ENCODE peak calls at places on chromosomes 1 and 21, in five cellular contexts. One of them, this sample, is unnamed.
A peak's percentile ranks its signal among the peaks of the same experiment; 100 is the strongest.

GRCh38 chr1:93349231-93350135 is 3.8 kb downstream of the DR1 start:
- DNase-seq in colonic mucosa: no peak
- DNase-seq in dorsolateral prefrontal cortex: no peak
- DNase-seq in fibroblast of the aortic adventitia: peak; percentile 40
- DNase-seq in keratinocyte: no peak
- DNase-seq in this sample: peak; percentile 57

GRCh38 chr1:173669491-173669941 is at the start of gene ANKRD45:
- DNase-seq in fibroblast of the aortic adventitia: peak; percentile 22
- DNase-seq in keratinocyte: no peak
- DNase-seq in colonic mucosa: no peak
- DNase-seq in dorsolateral prefrontal cortex: peak; percentile 28
- DNase-seq in this sample: peak; percentile 31

GRCh38 chr1:201537966-201538617 is 835 bp upstream of the NAV1 start:
- DNase-seq in colonic mucosa: no peak
- DNase-seq in dorsolateral prefrontal cortex: no peak
- DNase-seq in keratinocyte: no peak
- DNase-seq in fibroblast of the aortic adventitia: peak; percentile 45
- DNase-seq in this sample: peak; percentile 57

GRCh38 chr1:10608690-10609089 is 133.9 kb downstream of the PEX14 start:
- DNase-seq in fibroblast of the aortic adventitia: no peak
- DNase-seq in colonic mucosa: no peak
- DNase-seq in dorsolateral prefrontal cortex: no peak
- DNase-seq in keratinocyte: no peak
- DNase-seq in this sample: no peak

GRCh38 chr1:88646852-88647645 is 37.0 kb upstream of the PKN2 start:
- DNase-seq in keratinocyte: peak; percentile 35
- DNase-seq in dorsolateral prefrontal cortex: no peak
- DNase-seq in colonic mucosa: no peak
- DNase-seq in fibroblast of the aortic adventitia: no peak
- DNase-seq in this sample: peak; percentile 39

GRCh38 chr1:33030575-33030974 is 6.1 kb downstream of the AK2 start:
- DNase-seq in colonic mucosa: no peak
- DNase-seq in dorsolateral prefrontal cortex: no peak
- DNase-seq in fibroblast of the aortic adventitia: peak; percentile 66
- DNase-seq in keratinocyte: no peak
- DNase-seq in this sample: peak; percentile 68

GRCh38 chr21:17660449-17660848 is 47.7 kb upstream of the BTG3 start:
- DNase-seq in dorsolateral prefrontal cortex: no peak
- DNase-seq in keratinocyte: no peak
- DNase-seq in colonic mucosa: no peak
- DNase-seq in fibroblast of the aortic adventitia: peak; percentile 17
- DNase-seq in this sample: no peak

GRCh38 chr1:198291924-198292323 is 135.1 kb downstream of the NEK7 start:
- DNase-seq in colonic mucosa: no peak
- DNase-seq in keratinocyte: no peak
- DNase-seq in dorsolateral prefrontal cortex: no peak
- DNase-seq in fibroblast of the aortic adventitia: no peak
- DNase-seq in this sample: no peak

DNA sequence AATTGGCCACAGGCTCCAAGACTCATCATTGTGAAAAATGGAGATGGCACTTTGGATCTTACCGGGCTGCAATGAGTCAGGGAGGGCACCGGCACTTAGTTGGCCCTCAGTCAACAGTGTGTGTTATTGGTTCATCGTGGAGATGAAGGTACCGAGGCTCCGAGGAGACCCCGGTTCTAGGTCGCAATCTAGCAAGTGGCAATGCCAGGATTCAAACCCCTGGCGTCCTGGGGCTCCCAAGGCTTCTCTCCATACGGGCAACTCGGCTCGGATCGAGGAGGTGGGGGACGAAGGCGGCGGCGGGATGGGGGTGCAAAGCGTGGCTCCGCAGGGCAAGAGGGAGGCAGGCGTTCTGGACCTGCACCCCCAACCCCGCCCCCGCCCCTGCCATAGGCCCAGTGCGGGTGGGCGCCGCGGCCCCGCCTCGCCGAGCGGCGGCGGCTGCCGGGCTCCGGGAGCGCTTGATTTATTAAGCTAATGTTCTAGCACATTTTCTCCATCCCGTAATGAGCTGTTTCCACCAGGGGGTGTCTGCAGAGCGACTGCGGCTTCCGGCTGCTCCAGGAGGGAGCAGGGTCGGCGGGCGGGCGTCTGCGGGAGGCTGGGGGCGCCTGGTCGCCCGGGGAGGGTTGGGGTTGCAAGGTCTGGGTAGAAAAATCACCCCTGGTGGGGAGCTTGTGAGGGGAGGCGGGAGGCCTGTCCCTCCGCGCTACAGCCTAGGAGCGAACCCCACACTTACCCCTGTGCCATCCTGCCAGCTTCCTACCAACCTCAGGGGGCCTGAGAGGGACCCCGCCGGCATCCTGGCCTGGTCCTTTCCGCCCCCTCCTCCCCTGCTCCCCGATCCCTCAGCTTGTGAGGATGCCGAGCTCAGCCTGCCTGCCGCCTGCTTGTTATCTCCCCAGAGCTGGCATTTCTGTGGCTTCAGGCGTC is 48.7 kb upstream of the ACOT11 start:
- DNase-seq in keratinocyte: no peak
- DNase-seq in dorsolateral prefrontal cortex: no peak
- DNase-seq in fibroblast of the aortic adventitia: peak; percentile 34
- DNase-seq in colonic mucosa: no peak
- DNase-seq in this sample: peak; percentile 19
- TF ChIP-seq CTCF in keratinocyte: peak; percentile 45
- TF ChIP-seq CTCF in dorsolateral prefrontal cortex: peak; percentile 35
- TF ChIP-seq CTCF in fibroblast of the aortic adventitia: peak; percentile 54
- TF ChIP-seq CTCF in colonic mucosa: peak; percentile 30
- TF ChIP-seq CTCF in this sample: peak; percentile 20

DNA sequence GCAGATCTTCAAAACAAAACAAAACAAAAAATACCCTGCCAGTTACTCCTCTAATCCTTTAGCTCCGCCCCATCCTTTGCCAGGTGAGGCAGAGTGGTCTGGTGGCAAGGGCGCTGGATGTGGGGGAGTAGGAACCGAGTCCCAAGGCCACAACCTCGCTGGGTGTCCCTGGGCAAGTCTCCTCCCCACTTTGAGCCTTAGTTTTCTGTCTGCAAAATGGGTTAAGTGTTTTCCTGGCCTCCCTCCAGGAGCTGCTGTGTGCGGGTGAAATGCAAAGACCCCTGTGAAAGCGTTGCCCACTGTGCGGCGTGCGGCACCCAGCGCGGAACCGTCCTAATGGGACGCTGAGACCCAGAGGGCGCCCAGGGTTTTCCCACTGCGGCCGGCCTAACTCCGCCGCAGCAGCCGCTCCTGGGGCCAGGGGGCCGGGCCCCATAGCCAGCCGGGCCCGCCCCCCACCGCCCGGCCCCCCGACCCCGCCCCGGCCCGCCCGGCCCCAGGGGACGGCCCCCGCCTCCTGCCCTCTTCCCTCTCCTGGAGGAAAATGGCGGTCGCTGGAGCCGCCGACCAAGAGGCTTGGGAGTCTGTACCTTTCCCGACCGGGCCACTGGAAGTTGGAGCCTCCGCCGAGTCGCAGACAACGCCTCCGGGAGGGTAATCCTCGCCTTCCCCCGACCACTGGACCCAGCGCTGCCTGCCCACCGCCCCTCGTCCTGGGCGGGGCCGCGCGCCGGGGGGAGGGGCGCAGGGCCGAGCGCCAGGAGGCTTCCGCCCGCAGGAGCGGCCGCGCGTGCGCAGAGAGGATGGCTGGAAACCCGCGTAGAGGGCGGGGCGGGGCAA is at the start of the genes ERMAP and SVBP:
- DNase-seq in fibroblast of the aortic adventitia: peak; percentile 82
- DNase-seq in keratinocyte: peak; percentile 36
- DNase-seq in dorsolateral prefrontal cortex: peak; percentile 89
- DNase-seq in colonic mucosa: peak; percentile 95
- DNase-seq in this sample: peak; percentile 73
- TF ChIP-seq CTCF in fibroblast of the aortic adventitia: no peak
- TF ChIP-seq CTCF in keratinocyte: no peak
- TF ChIP-seq CTCF in dorsolateral prefrontal cortex: peak; percentile 52
- TF ChIP-seq CTCF in colonic mucosa: no peak
- TF ChIP-seq CTCF in this sample: no peak

GRCh38 chr1:41529621-41530395 is 45.3 kb upstream of the EDN2 start:
- DNase-seq in keratinocyte: no peak
- DNase-seq in colonic mucosa: no peak
- DNase-seq in dorsolateral prefrontal cortex: no peak
- DNase-seq in fibroblast of the aortic adventitia: no peak
- DNase-seq in this sample: no peak
- TF ChIP-seq CTCF in keratinocyte: no peak
- TF ChIP-seq CTCF in colonic mucosa: no peak
- TF ChIP-seq CTCF in dorsolateral prefrontal cortex: no peak
- TF ChIP-seq CTCF in fibroblast of the aortic adventitia: no peak
- TF ChIP-seq CTCF in this sample: no peak

GRCh38 chr1:151012684-151013471 is 4.6 kb downstream of the PRUNE1 start:
- DNase-seq in keratinocyte: no peak
- DNase-seq in fibroblast of the aortic adventitia: no peak
- DNase-seq in dorsolateral prefrontal cortex: no peak
- DNase-seq in colonic mucosa: peak; percentile 72
- DNase-seq in this sample: peak; percentile 30

GRCh38 chr1:151010346-151010726 is 2.1 kb downstream of the PRUNE1 start:
- DNase-seq in keratinocyte: no peak
- DNase-seq in colonic mucosa: no peak
- DNase-seq in dorsolateral prefrontal cortex: no peak
- DNase-seq in fibroblast of the aortic adventitia: no peak
- DNase-seq in this sample: no peak

GRCh38 chr1:151009674-151010345 is 1.6 kb downstream of the PRUNE1 start:
- DNase-seq in dorsolateral prefrontal cortex: no peak
- DNase-seq in keratinocyte: no peak
- DNase-seq in fibroblast of the aortic adventitia: no peak
- DNase-seq in colonic mucosa: no peak
- DNase-seq in this sample: no peak

GRCh38 chr1:151011154-151011850 is 3.1 kb downstream of the PRUNE1 start:
- DNase-seq in colonic mucosa: no peak
- DNase-seq in dorsolateral prefrontal cortex: no peak
- DNase-seq in fibroblast of the aortic adventitia: peak; percentile 11
- DNase-seq in keratinocyte: no peak
- DNase-seq in this sample: peak; percentile 19

GRCh38 chr1:151013518-151013917 is 5.3 kb downstream of the PRUNE1 start:
- DNase-seq in fibroblast of the aortic adventitia: peak; percentile 87
- DNase-seq in keratinocyte: no peak
- DNase-seq in colonic mucosa: peak; percentile 41
- DNase-seq in dorsolateral prefrontal cortex: no peak
- DNase-seq in this sample: no peak
- TF ChIP-seq CTCF in fibroblast of the aortic adventitia: peak; percentile 41
- TF ChIP-seq CTCF in keratinocyte: no peak
- TF ChIP-seq CTCF in colonic mucosa: no peak
- TF ChIP-seq CTCF in dorsolateral prefrontal cortex: no peak
- TF ChIP-seq CTCF in this sample: no peak

GRCh38 chr1:153404768-153405167 is 11.6 kb upstream of the S100A7A start:
- DNase-seq in fibroblast of the aortic adventitia: no peak
- DNase-seq in keratinocyte: no peak
- DNase-seq in colonic mucosa: peak; percentile 61
- DNase-seq in dorsolateral prefrontal cortex: no peak
- DNase-seq in this sample: peak; percentile 9
- TF ChIP-seq CTCF in fibroblast of the aortic adventitia: peak; percentile 27
- TF ChIP-seq CTCF in keratinocyte: peak; percentile 80
- TF ChIP-seq CTCF in colonic mucosa: peak; percentile 37
- TF ChIP-seq CTCF in dorsolateral prefrontal cortex: peak; percentile 52
- TF ChIP-seq CTCF in this sample: peak; percentile 44

GRCh38 chr1:95263400-95263799 is 29.4 kb downstream of the RWDD3 start:
- DNase-seq in dorsolateral prefrontal cortex: no peak
- DNase-seq in colonic mucosa: no peak
- DNase-seq in fibroblast of the aortic adventitia: peak; percentile 22
- DNase-seq in keratinocyte: no peak
- DNase-seq in this sample: no peak
- TF ChIP-seq CTCF in dorsolateral prefrontal cortex: no peak
- TF ChIP-seq CTCF in colonic mucosa: no peak
- TF ChIP-seq CTCF in fibroblast of the aortic adventitia: no peak
- TF ChIP-seq CTCF in keratinocyte: no peak
- TF ChIP-seq CTCF in this sample: no peak

DNA sequence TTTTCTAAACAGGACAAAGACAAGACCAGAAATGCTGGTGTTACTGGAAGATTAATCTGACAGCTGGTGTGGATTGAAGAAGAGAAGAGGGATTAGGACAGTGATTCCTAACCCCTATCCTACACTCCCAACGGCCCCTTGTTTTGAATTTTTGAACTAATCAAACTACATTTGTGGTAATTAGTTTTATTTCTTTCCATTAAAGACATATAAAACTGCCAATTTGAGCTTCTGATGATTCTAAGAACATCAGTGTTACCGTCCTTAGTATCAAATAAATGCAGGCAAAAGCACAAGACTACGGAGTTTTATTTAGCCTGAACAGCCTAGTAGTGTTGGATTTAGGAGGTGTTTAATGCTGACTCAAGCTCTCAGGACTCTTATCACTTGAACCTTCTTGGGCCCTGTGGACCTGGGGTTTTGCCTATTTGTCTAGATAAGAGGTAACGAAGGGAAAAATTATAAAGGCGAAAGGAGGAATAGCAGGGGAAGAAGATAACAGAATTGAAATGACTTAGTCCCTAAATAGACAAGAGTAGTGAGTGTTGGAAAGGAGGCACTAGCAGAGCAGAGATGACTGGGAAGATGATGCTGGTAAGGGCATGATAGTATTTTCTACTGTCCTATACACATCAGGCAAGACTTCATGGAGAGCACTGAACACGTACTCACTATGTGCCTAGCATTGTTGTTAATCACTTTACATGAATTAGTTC is 2.0 kb downstream of the NPL start:
- DNase-seq in dorsolateral prefrontal cortex: no peak
- DNase-seq in fibroblast of the aortic adventitia: no peak
- DNase-seq in colonic mucosa: no peak
- DNase-seq in keratinocyte: no peak
- DNase-seq in this sample: no peak
- TF ChIP-seq CTCF in dorsolateral prefrontal cortex: no peak
- TF ChIP-seq CTCF in fibroblast of the aortic adventitia: no peak
- TF ChIP-seq CTCF in colonic mucosa: no peak
- TF ChIP-seq CTCF in keratinocyte: no peak
- TF ChIP-seq CTCF in this sample: no peak

DNA sequence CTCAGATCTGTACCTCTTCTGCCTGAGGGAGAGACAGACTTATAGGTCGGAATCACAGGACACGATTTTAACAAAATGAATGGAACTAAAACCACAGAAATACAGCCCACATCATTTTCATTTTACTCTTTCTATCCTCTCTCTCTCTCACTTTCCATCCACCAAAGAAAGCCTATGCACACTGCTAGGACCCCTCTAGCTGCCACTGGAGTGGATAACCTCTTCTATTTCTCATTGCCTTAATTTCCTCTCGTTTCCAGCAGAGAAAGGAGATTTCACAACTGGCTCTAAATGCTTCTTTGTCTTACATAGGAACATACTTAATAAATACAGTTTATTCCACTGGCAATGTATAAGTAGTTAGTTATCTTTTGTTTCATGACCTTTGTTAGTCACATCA is 867.8 kb upstream of the ADGRL4 start:
- DNase-seq in keratinocyte: no peak
- DNase-seq in colonic mucosa: no peak
- DNase-seq in dorsolateral prefrontal cortex: no peak
- DNase-seq in fibroblast of the aortic adventitia: no peak
- DNase-seq in this sample: no peak
- TF ChIP-seq CTCF in keratinocyte: no peak
- TF ChIP-seq CTCF in colonic mucosa: no peak
- TF ChIP-seq CTCF in dorsolateral prefrontal cortex: no peak
- TF ChIP-seq CTCF in fibroblast of the aortic adventitia: no peak
- TF ChIP-seq CTCF in this sample: no peak